ENCODE peak calls at places on chromosomes 1 and 21, in four cellular contexts. D, F, K and B are unnamed samples.
A peak's percentile ranks its signal among the peaks of the same experiment; 100 is the strongest.

GRCh38 chr1:227437495-227438008 is 119.3 kb upstream of the CDC42BPA start:
- DNase-seq in D (peak; percentile 82), F (no peak), K (no peak), B (no peak)

GRCh38 chr21:41182547-41182946 is 14.6 kb downstream of the BACE2 start:
- DNase-seq in D (no peak), F (no peak), K (no peak), B (no peak)

GRCh38 chr1:232308616-232309015 is 321.3 kb downstream of the SIPA1L2 start:
- DNase-seq in D (no peak), F (no peak), K (no peak), B (no peak)

GRCh38 chr1:227935826-227936225 is 11.9 kb downstream of the WNT9A start:
- DNase-seq in D (no peak), F (no peak), K (no peak), B (no peak)

GRCh38 chr1:169571450-169571849 is 14.8 kb downstream of the F5 start:
- DNase-seq in D (no peak), F (no peak), K (no peak), B (no peak)

GRCh38 chr1:116568925-116569490 is 1.8 kb downstream of the CD58 start:
- DNase-seq in D (no peak), F (no peak), K (no peak), B (no peak)

GRCh38 chr1:63501256-63501655 is 21.8 kb downstream of the ITGB3BP start:
- DNase-seq in D (no peak), F (no peak), K (no peak), B (no peak)

GRCh38 chr1:235883261-235883927 is 16.7 kb upstream of the LYST start:
- DNase-seq in D (peak; percentile 46), F (no peak), K (peak; percentile 76), B (no peak)

GRCh38 chr1:63903947-63904346 is 130.1 kb downstream of the ROR1 start:
- DNase-seq in D (no peak), F (no peak), K (no peak), B (no peak)

GRCh38 chr1:210876275-210876674 is 257.7 kb downstream of the KCNH1 start:
- DNase-seq in D (no peak), F (no peak), K (no peak), B (no peak)

GRCh38 chr1:52002038-52002917 is 11.8 kb upstream of the RAB3B start:
- DNase-seq in D (peak; percentile 79), F (peak; percentile 59), K (peak; percentile 65), B (peak; percentile 70)

GRCh38 chr1:228860911-228861829 is 125.9 kb downstream of the RHOU start:
- DNase-seq in D (no peak), F (no peak), K (peak; percentile 44), B (no peak)

GRCh38 chr1:114262314-114262960 is 108.8 kb upstream of the SYT6 start:
- DNase-seq in D (no peak), F (no peak), K (no peak), B (no peak)

DNA sequence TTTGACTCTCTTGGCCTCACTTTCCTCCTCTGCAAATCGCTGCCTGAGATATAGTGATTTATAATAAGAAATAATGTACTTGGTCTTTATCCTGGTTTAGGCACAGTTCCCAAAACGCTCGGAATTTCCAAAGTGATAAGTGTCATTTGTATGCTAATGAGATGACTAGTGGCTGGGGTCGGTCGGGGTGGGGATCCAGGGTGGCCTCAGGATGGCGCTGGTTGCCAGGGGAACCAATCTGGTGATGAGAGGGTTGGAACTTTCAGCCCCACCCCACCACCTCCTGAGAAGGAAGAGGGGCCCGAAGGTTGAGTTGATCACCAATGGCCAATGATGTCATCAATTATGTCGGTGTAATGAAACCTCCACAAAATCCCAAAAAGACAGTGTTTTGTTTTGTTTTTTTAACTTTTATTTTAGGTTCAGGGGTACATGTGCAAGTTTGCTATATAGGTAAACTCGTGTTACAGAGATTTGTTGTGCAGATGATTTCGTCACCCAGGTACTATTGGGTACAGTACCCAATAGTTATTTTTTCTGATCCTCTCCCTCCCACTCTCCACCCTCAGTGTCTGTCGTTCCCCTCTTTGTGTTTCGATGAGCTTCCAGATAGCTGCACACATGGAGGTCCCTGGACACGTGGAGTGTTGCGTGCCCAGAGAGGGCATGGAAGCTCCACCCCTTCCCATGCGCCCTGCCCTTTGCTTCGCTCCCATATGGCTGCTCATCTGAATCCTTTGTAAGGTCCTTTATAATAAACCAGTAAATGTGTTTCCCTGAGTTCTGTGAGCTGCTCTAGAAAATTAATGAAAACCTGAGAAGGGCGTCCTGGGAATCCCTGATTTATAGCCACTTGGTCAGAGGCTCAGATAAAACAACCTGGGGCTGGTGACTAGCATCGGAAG is 97.2 kb downstream of the KCNN3 start:
- DNase-seq in D (no peak), F (no peak), K (no peak), B (no peak)
- TF ChIP-seq TAF1 in D (no peak), F (no peak), K (no peak), B (no peak)

GRCh38 chr1:155320252-155320651 is 442 bp upstream of the RUSC1 start:
- DNase-seq in D (no peak), F (no peak), K (no peak), B (no peak)

GRCh38 chr1:155319536-155319935 is 1.2 kb upstream of the RUSC1 start:
- DNase-seq in D (no peak), F (no peak), K (no peak), B (no peak)

GRCh38 chr1:155321577-155322497 is 1.1 kb downstream of the RUSC1 start:
- DNase-seq in D (peak; percentile 22), F (no peak), K (no peak), B (no peak)

GRCh38 chr1:155322571-155322952 is 1.9 kb downstream of the RUSC1 start:
- DNase-seq in D (peak; percentile 75), F (no peak), K (no peak), B (peak; percentile 39)

DNA sequence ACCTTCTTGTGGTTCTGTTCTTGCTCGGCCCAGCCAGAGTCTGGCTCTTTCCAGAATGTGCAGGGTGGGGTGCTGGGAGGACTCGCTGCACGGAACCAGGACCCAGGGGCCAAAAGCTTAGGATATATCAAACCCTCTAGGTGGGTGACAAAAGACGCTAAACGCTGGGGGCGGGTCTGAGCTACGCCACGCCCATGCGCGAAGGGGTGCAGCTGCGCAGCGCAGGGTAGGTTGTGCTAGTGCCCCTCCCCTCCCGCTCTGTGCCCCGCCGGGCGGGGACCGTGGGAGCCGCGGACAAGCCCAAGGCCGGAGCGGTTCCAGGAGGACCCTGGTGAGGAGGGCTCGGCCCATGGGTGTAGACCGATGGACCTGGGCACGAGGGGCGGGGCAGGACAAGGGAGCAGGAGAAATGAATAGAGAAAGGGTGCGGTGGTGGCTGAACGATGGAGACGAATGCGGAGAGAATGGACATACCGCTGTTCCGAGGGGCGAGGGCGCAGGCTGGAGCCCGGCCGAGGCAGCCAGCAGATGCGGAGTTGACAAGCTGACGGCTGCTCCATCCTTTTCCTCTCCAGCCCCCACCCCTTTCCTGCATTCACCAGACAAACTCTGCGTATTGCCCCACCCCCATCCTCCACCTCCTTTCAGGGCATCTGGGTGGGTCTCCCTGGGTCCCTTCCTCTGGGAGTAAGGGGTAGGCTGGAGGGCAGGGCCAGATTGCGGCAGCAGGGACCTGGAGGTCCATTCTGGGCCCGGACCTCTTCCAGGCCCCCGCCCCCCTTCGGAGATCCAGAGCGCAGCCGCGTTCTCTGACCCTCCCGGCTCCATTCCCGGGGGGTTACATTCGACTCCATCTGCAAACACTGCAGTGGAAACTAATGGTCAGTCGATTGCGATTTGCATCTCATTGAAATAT is at the start of gene RUSC1:
- DNase-seq in D (peak; percentile 90), F (no peak), K (no peak), B (peak; percentile 79)
- TF ChIP-seq POLR2AphosphoS5 in D (peak; percentile 78), F (no peak), K (no peak), B (no peak)

DNA sequence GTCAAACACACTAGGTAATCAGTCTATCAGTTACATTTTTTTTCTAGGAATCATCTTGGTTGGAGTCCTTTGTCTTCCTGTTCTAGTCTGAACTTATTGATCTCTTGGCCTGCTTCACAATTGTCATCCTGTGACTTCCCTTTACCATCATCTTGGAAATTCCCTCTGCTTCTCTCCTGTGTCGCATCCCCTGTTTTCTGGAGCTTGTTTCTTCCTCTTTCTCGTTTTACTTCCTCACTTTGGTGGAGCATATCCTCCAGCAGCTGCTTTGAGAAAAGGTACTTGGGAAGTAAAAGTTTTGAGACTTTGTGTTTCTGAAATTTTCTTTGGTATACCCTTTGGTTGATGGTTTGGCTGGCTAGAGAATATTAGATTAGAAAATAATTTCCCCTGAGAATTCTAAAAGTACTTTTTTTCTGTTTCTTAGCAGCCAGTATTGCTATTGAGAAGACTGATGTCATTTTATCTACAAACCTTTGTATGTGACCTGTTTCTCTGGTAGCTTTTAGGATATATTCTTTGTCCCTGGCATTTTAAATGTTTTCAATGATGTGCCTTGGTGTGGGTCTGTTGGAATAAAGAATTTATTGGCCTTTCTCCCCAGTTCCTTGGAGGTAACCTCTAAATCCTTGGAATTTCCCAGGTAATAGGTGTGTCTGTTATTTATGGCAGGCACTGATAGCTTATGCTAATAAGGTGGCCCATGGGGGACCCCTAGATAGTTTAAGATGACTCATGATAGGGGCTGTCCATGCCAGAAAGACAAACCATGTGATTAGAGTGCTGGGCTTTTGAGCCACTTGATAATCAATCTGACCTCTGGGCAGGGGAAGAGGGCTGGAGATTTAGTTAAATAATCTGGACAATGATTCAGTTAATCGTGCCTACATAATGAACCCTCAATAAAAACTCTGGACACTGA is 6.1 kb upstream of the MYCL start:
- DNase-seq in D (no peak), F (no peak), K (peak; percentile 30), B (no peak)
- TF ChIP-seq TAF1 in D (no peak), F (no peak), K (no peak), B (no peak)

DNA sequence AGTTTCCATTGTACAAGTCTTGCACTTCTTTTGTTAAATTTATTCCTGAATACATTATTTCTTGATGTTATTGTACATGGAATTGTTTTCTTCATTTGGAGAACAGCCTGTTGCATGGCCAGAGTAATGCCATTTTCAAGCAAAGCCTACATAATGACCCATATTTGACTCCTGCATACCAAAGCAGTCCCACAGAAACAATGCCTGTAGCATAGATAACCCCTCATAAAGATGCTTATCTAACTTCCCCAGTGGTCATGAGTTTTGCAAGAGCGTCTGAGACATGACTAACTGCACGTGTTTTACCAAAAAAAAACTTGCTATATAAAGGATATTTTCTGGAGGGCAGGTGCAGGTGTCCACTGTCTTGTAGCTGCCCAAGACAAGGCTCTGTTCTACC is 30.3 kb upstream of the RLF start:
- DNase-seq in D (no peak), F (no peak), K (no peak), B (no peak)
- TF ChIP-seq POLR2AphosphoS5 in D (no peak), F (no peak), K (no peak), B (no peak)

GRCh38 chr1:177384461-177384860 is 213.7 kb downstream of the BRINP2 start:
- DNase-seq in D (no peak), F (no peak), K (no peak), B (no peak)
- TF ChIP-seq TAF1 in D (no peak), F (no peak), K (no peak), B (no peak)

DNA sequence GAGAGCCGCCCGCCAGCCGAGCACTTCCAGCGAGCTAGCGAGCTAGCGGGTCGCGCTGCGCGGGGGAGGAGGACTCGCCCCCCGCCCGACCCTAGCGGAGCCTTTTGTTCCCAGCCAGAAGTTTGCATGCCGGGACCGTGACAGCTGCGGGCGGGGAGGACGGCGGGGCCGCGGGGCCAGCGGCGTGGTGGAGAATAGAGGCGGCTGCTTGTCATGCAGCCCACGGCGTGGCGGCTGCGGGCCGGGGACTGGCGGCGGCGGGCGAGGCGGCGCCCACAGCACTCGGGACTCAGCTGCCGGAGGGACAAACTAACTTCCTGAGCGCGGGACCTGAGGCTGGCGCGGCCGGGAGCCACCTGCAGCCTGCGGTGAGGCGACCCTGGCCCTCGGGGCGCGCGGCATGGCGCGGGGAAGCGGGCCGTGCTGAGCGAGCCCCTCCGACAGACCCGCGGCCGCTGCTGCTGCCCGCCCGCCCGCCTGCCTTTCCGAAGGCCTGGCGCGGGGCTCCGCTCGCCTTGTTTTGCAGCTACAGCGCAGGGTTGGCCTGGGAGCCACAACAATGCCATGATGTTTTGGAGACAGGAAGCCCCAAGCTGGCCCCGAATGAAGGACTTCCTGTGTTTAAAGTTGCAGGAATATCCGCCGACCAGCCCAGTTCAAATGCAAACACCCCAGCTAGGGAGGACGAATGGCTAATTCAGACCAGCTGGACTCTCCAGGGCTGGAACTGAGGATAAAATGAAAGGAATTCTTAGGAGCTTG is 82.2 kb upstream of the BMP8A start:
- DNase-seq in D (peak; percentile 68), F (no peak), K (no peak), B (no peak)
- TF ChIP-seq POLR2AphosphoS5 in D (no peak), F (no peak), K (no peak), B (no peak)

GRCh38 chr1:244802556-244803239 is 32.8 kb upstream of the COX20 start:
- DNase-seq in D (no peak), F (no peak), K (no peak), B (no peak)
- TF ChIP-seq TAF1 in D (no peak), F (no peak), K (no peak), B (no peak)